ENCODE peak calls at places on chromosomes 2 and 18, in four cellular contexts. T, A, Z and N are unnamed samples.

GRCh38 chr2:36615214-36615613 is 17.2 kb upstream of the FEZ2 start:
- DNase-seq in T (peak; percentile 56), Z (no peak), A (no peak), N (no peak)

GRCh38 chr2:124978597-124978996 is 953.5 kb downstream of the CNTNAP5 start:
- DNase-seq in T (no peak), A (no peak), Z (no peak), N (no peak)

GRCh38 chr2:65130440-65131175 is 702 bp upstream of the RAB1A start:
- DNase-seq in Z (no peak), T (no peak), A (no peak), N (no peak)

GRCh38 chr2:21069746-21070145 is 25.9 kb upstream of the APOB start:
- DNase-seq in A (no peak), T (no peak), Z (no peak), N (no peak)

GRCh38 chr2:186690796-186691195 is 3.1 kb upstream of the FAM171B start:
- DNase-seq in A (no peak), T (no peak), Z (no peak), N (no peak)

GRCh38 chr2:180191352-180192124 is 184.4 kb upstream of the CWC22 start:
- DNase-seq in Z (no peak), T (no peak), A (no peak), N (no peak)

GRCh38 chr2:19609266-19609665 is 250.8 kb upstream of the OSR1 start:
- DNase-seq in T (no peak), Z (no peak), A (no peak), N (no peak)

GRCh38 chr2:152284398-152284797 is 50.6 kb upstream of the FMNL2 start:
- DNase-seq in A (no peak), Z (no peak), T (no peak), N (no peak)

GRCh38 chr2:157777425-157777824 is 98.7 kb downstream of the ACVR1 start:
- DNase-seq in A (no peak), Z (no peak), T (peak; percentile 75), N (peak; percentile 28)

GRCh38 chr2:234913208-234913626 is 38.6 kb upstream of the SH3BP4 start:
- DNase-seq in A (no peak), Z (no peak), T (no peak), N (no peak)

GRCh38 chr2:205768815-205769493 is 86.7 kb downstream of the NRP2 start:
- DNase-seq in A (no peak), T (no peak), Z (no peak), N (peak; percentile 77)

GRCh38 chr2:146135245-146135644 is 1615.3 kb upstream of the ZEB2 start:
- DNase-seq in A (no peak), Z (no peak), T (peak; percentile 32), N (peak; percentile 9)

GRCh38 chr2:173326806-173327205 is 27.9 kb upstream of the CDCA7 start:
- DNase-seq in Z (no peak), A (no peak), T (no peak), N (peak; percentile 6)

GRCh38 chr2:121907905-121908304 is 152.5 kb downstream of the TSN start:
- DNase-seq in T (no peak), A (no peak), Z (no peak), N (no peak)

GRCh38 chr2:52844701-52845423 is 922.7 kb upstream of the CHAC2 start:
- DNase-seq in Z (no peak), A (no peak), T (no peak), N (no peak)

GRCh38 chr2:45675130-45675812 is 23.8 kb downstream of the PRKCE start:
- DNase-seq in Z (no peak), A (peak; percentile 49), T (no peak), N (peak; percentile 84)

GRCh38 chr2:173436088-173436487 is 81.4 kb downstream of the CDCA7 start:
- DNase-seq in A (no peak), T (no peak), Z (no peak), N (peak; percentile 47)

GRCh38 chr2:191152841-191153240 is 2.0 kb upstream of the STAT4 start:
- DNase-seq in T (no peak), Z (no peak), A (no peak), N (peak; percentile 23)

GRCh38 chr2:227406177-227407031 is 18.7 kb upstream of the SCYGR1 start:
- DNase-seq in T (peak; percentile 91), A (peak; percentile 67), Z (no peak), N (peak; percentile 95)

GRCh38 chr2:117858892-117859531 is 44.5 kb downstream of the DDX18 start:
- DNase-seq in Z (no peak), T (peak; percentile 71), A (no peak), N (no peak)

GRCh38 chr2:33268246-33268831 is 208.1 kb upstream of the RASGRP3 start:
- DNase-seq in Z (no peak), T (no peak), A (no peak), N (no peak)
- H3K36me3 ChIP-seq in Z (no peaks in the 10 kb centered on the region), T (no peaks in the 10 kb centered on the region), A (peaks cover 1% of the 10 kb centered on the region), N (no peaks in the 10 kb centered on the region)

DNA sequence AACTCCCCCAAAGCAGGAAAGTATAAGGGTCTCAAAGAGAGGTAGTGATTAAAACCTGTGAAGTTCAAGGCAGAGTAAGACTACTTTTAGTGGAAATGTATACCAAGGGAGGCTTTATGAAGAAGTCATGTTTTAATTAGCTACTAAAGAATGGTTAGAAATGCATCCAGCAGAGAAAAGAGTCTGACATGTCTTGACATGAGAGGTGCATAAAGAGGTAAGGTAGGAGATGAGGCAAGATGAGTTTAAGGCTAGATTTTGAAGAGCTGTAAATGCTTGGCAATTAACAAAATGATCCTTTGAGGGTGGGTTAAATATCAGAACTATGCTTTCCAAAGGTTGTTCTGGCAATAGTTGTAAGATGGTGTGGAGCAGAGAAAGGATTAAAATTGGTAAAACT is 88.7 kb upstream of the WDSUB1 start:
- DNase-seq in T (no peak), A (no peak), Z (no peak), N (peak; percentile 29)
- H3K36me3 ChIP-seq in T (peaks cover 38% of the 10 kb centered on the region), A (no peaks in the 10 kb centered on the region), Z (no peaks in the 10 kb centered on the region), N (peaks cover 13% of the 10 kb centered on the region)

GRCh38 chr18:2794159-2794558 is 52.6 kb upstream of the EMILIN2 start:
- DNase-seq in Z (no peak), A (no peak), T (no peak), N (no peak)
- H3K36me3 ChIP-seq in Z (peaks cover 51% of the 10 kb centered on the region), A (no peaks in the 10 kb centered on the region), T (peaks cover 76% of the 10 kb centered on the region), N (peaks cover 19% of the 10 kb centered on the region)

DNA sequence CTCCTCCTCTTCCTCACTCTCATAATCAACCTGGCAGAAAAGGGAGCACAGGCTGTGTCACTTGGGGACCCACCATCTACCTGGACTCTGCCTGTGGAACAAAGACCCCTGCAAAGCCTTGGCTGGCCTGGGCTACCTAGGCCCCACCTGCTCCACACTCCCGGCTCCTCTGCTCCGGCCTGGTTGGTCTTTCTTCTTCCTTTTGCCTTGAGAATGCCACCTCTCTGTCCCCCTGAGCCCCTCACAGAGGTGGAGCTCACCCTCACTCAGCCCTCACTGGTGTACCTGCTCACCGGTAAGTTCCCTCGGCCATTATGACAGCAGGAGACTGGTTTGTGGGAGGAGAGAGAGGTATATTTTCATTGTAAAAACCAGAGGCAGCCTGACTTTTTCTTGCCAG is 74.1 kb downstream of the POLR1A start:
- DNase-seq in A (no peak), Z (no peak), T (no peak), N (no peak)
- H3K36me3 ChIP-seq in A (peaks cover 7% of the 10 kb centered on the region), Z (peaks cover 47% of the 10 kb centered on the region), T (peaks cover 73% of the 10 kb centered on the region), N (peaks cover 34% of the 10 kb centered on the region)

GRCh38 chr2:168136392-168136977 is 110.9 kb downstream of the STK39 start:
- DNase-seq in T (no peak), Z (no peak), A (no peak), N (peak; percentile 36)
- H3K36me3 ChIP-seq in T (no peaks in the 10 kb centered on the region), Z (peaks cover 8% of the 10 kb centered on the region), A (no peaks in the 10 kb centered on the region), N (peaks cover 5% of the 10 kb centered on the region)

GRCh38 chr2:222268311-222268980 is 30.4 kb downstream of the PAX3 start:
- DNase-seq in A (no peak), Z (no peak), T (no peak), N (no peak)
- H3K36me3 ChIP-seq in A (no peaks in the 10 kb centered on the region), Z (no peaks in the 10 kb centered on the region), T (no peaks in the 10 kb centered on the region), N (no peaks in the 10 kb centered on the region)